ENCODE peak calls at places on chromosomes 11 and 22, in nine cellular contexts. S, Q, J, O, B, C, G, W and A are unnamed samples.

GRCh38 chr22:19767427-19768380 is 7.1 kb downstream of the TBX1 start:
- DNase-seq in J (no peak), Q (no peak), O (no peak), C (no peak), B (no peak), W (no peak), S (no peak), G (no peak), A (no peak)

GRCh38 chr22:32932176-32932575 is 126.0 kb downstream of the SYN3 start:
- DNase-seq in C (no peak), B (no peak), W (no peak), Q (peak), J (no peak), S (peak), O (peak), G (no peak), A (no peak)

GRCh38 chr22:36921309-36922096 is 8.1 kb downstream of the CSF2RB start:
- DNase-seq in G (no peak), O (no peak), Q (no peak), B (no peak), C (no peak), J (no peak), S (no peak), W (no peak), A (no peak)

GRCh38 chr11:79087238-79087956 is 353.4 kb downstream of the TENM4 start:
- DNase-seq in O (peak), C (peak), W (no peak), G (no peak), J (no peak), S (peak), Q (peak), B (no peak), A (no peak)

GRCh38 chr11:1659478-1659877 is 29.9 kb downstream of the KRTAP5-5 start:
- DNase-seq in O (no peak), B (no peak), Q (no peak), C (no peak), G (peak), W (no peak), J (peak), S (no peak), A (no peak)

GRCh38 chr22:50269573-50270301 is 443 bp downstream of the MAPK11 start:
- DNase-seq in W (no peak), J (no peak), B (peak), S (peak), C (no peak), O (peak), Q (peak), G (no peak), A (peak)

GRCh38 chr11:65315204-65315865 is 669 bp downstream of the CDC42EP2 start:
- DNase-seq in J (peak), G (peak), C (no peak), B (peak), Q (peak), O (peak), S (peak), W (peak), A (peak)

GRCh38 chr11:59680287-59681154 is 11.7 kb upstream of the PATL1 start:
- DNase-seq in W (peak), S (peak), B (peak), J (no peak), G (peak), C (no peak), Q (peak), O (peak), A (peak)

GRCh38 chr11:112172362-112172994 is 2.8 kb upstream of the BCO2 start:
- DNase-seq in C (no peak), W (no peak), S (no peak), G (no peak), B (no peak), J (no peak), O (no peak), Q (no peak), A (no peak)

GRCh38 chr11:72569966-72570892 is 104.0 kb downstream of the PDE2A start:
- DNase-seq in G (no peak), S (peak), C (peak), B (no peak), Q (peak), J (no peak), O (peak), W (no peak), A (no peak)

GRCh38 chr11:113296447-113297205 is 17.8 kb upstream of the TTC12 start:
- DNase-seq in J (no peak), G (no peak), C (no peak), S (no peak), Q (no peak), W (no peak), B (no peak), O (no peak), A (no peak)

GRCh38 chr11:70503878-70504240 is 105.5 kb downstream of the CTTN start:
- DNase-seq in S (no peak), W (no peak), Q (no peak), B (no peak), C (no peak), O (peak), G (no peak), J (no peak), A (no peak)

GRCh38 chr11:9150944-9151343 is 59.5 kb upstream of the SCUBE2 start:
- DNase-seq in G (no peak), O (peak), Q (peak), W (no peak), S (peak), C (no peak), B (no peak), J (no peak), A (no peak)

GRCh38 chr11:115170133-115170815 is 333.9 kb downstream of the CADM1 start:
- DNase-seq in J (no peak), B (no peak), G (no peak), O (peak), S (peak), C (no peak), W (peak), Q (peak), A (no peak)

GRCh38 chr11:86672007-86672621 is at the start of gene ME3:
- DNase-seq in Q (peak), G (peak), O (peak), C (no peak), B (peak), S (peak), J (peak), W (peak), A (no peak)

GRCh38 chr11:91230647-91231046 is 994.0 kb upstream of the FAT3 start:
- DNase-seq in O (no peak), S (no peak), Q (no peak), W (no peak), J (no peak), B (no peak), G (no peak), C (no peak), A (no peak)
- H3K4me3 ChIP-seq in O (no peak), S (no peak), Q (no peak), W (no peak), J (no peak), B (no peak), G (no peak), C (no peak), A (no peak)

GRCh38 chr11:133263332-133263731 is 269.0 kb downstream of the OPCML start:
- DNase-seq in W (no peak), O (no peak), G (no peak), S (no peak), C (no peak), Q (no peak), J (no peak), B (no peak), A (no peak)
- H3K4me3 ChIP-seq in W (no peak), O (no peak), G (no peak), S (no peak), C (no peak), Q (no peak), J (no peak), B (no peak), A (no peak)

GRCh38 chr11:76209956-76210885 is 3.9 kb upstream of the WNT11 start:
- DNase-seq in C (peak), B (peak), G (peak), W (peak), O (peak), S (peak), J (no peak), Q (peak), A (peak)
- H3K4me3 ChIP-seq in C (peak), B (peak), G (peak), W (peak), O (peak), S (peak), J (peak), Q (peak), A (peak)

DNA sequence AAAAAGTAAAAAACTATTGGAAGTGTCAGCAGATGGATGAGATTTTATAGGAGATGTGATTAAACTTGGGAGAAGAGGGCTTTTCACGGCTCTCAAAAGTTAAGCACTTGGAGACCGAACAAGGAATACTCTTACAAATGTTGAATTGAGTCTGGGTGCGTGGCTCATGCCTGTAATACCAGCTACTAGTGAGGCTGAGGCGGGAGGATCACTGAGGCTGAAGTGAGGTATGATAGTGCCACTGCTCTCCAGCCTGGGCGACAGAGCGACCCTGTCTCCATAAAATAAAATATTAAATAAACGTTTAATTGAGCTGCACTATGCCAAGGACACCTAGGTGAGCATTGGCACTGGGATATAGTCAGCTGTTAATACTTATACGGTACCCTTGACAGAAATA is 1.9 kb downstream of the CEP57 start:
- DNase-seq in S (no peak), O (no peak), C (no peak), J (no peak), B (no peak), W (no peak), Q (no peak), G (no peak), A (no peak)
- H3K4me3 ChIP-seq in S (no peak), O (no peak), C (no peak), J (no peak), B (no peak), W (no peak), Q (no peak), G (peak), A (peak)

DNA sequence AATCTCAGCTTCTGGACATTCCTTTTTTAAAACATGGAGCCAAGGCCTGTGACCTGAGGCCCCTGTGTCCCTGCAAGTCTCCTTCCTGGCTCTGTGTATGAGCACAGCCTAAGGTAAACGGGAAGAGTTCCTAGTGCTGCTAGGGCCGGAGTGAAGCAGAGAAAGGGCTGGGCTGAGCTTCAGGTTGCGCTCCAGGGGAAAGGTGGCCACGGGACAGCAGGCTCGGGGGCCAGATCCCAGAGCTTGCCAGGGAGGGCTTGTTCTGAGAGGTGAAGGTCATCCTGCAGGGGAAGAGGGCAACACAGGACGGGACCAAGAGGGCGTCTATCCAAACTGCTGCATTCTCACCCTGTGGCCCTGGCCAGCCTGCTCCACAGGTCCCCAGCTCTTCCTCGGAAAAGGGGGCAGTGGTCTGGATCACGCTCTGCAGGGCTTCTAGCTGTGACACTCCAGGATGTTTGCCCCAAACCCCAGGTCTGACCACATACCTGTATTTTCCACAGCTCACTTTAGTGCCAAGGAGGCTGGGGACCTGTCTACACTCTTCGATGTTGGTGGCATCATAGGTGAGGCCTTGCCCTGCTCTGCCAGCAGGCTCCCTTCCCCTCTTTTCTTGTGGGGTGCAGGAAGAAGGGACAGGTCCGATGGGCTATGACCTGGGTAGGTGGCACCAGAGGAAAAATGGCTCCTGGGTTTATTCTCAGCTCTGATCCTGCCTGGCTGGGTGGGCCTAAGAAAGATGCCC is 20.4 kb downstream of the SLC37A2 start:
- DNase-seq in J (no peak), O (no peak), C (no peak), B (peak), W (no peak), S (no peak), G (peak), Q (no peak), A (no peak)
- H3K4me3 ChIP-seq in J (no peak), O (no peak), C (no peak), B (no peak), W (no peak), S (no peak), G (no peak), Q (no peak), A (no peak)

GRCh38 chr22:46763051-46763705 is 728 bp downstream of the TBC1D22A start:
- DNase-seq in O (peak), S (peak), J (peak), W (peak), B (peak), C (no peak), Q (peak), G (no peak), A (peak)

GRCh38 chr22:46767249-46767985 is 5.0 kb downstream of the TBC1D22A start:
- DNase-seq in Q (no peak), B (no peak), W (no peak), O (no peak), C (no peak), J (no peak), G (no peak), S (no peak), A (no peak)

GRCh38 chr22:46766611-46767010 is 4.2 kb downstream of the TBC1D22A start:
- DNase-seq in G (no peak), W (no peak), S (no peak), O (no peak), J (no peak), B (no peak), Q (no peak), C (no peak), A (no peak)

GRCh38 chr22:46764140-46764680 is 1.8 kb downstream of the TBC1D22A start:
- DNase-seq in C (no peak), J (no peak), W (no peak), B (no peak), O (no peak), S (no peak), G (no peak), Q (no peak), A (no peak)

GRCh38 chr22:46764779-46765485 is 2.5 kb downstream of the TBC1D22A start:
- DNase-seq in W (no peak), S (no peak), G (no peak), J (no peak), B (no peak), C (no peak), O (no peak), Q (no peak), A (no peak)
- H3K4me3 ChIP-seq in W (no peak), S (no peak), G (no peak), J (no peak), B (no peak), C (no peak), O (no peak), Q (no peak), A (no peak)

GRCh38 chr11:108970221-108970991 is 305.5 kb downstream of the DDX10 start:
- DNase-seq in S (peak), C (no peak), J (no peak), O (no peak), G (no peak), B (no peak), W (no peak), Q (peak), A (no peak)

GRCh38 chr11:108967571-108967970 is 302.7 kb downstream of the DDX10 start:
- DNase-seq in O (peak), B (no peak), W (no peak), S (no peak), Q (peak), G (no peak), C (no peak), J (no peak), A (no peak)

GRCh38 chr11:108966206-108966605 is 301.3 kb downstream of the DDX10 start:
- DNase-seq in O (no peak), G (no peak), S (no peak), B (no peak), J (no peak), C (no peak), W (no peak), Q (peak), A (no peak)

GRCh38 chr11:108965602-108966001 is 300.7 kb downstream of the DDX10 start:
- DNase-seq in G (no peak), S (peak), C (peak), J (no peak), B (no peak), O (peak), Q (peak), W (no peak), A (no peak)

GRCh38 chr11:108966978-108967377 is 302.1 kb downstream of the DDX10 start:
- DNase-seq in C (no peak), Q (no peak), J (no peak), W (no peak), G (no peak), O (no peak), B (no peak), S (no peak), A (no peak)
- H3K4me3 ChIP-seq in C (no peak), Q (no peak), J (no peak), W (no peak), G (no peak), O (no peak), B (no peak), S (no peak), A (no peak)

GRCh38 chr22:43343262-43343988 is at the start of gene SCUBE1:
- DNase-seq in Q (no peak), B (peak), S (peak), J (no peak), W (peak), O (peak), C (no peak), G (peak), A (peak)

GRCh38 chr22:43341565-43341964 is 1.6 kb downstream of the SCUBE1 start:
- DNase-seq in W (no peak), S (no peak), J (no peak), B (no peak), O (no peak), C (no peak), Q (no peak), G (no peak), A (no peak)

GRCh38 chr22:43345761-43346261 is 2.6 kb upstream of the SCUBE1 start:
- DNase-seq in O (peak), C (no peak), S (no peak), J (no peak), Q (no peak), B (no peak), W (no peak), G (peak), A (no peak)

GRCh38 chr22:43345356-43345755 is 2.2 kb upstream of the SCUBE1 start:
- DNase-seq in W (no peak), Q (no peak), O (no peak), B (no peak), C (no peak), J (no peak), G (no peak), S (no peak), A (no peak)

DNA sequence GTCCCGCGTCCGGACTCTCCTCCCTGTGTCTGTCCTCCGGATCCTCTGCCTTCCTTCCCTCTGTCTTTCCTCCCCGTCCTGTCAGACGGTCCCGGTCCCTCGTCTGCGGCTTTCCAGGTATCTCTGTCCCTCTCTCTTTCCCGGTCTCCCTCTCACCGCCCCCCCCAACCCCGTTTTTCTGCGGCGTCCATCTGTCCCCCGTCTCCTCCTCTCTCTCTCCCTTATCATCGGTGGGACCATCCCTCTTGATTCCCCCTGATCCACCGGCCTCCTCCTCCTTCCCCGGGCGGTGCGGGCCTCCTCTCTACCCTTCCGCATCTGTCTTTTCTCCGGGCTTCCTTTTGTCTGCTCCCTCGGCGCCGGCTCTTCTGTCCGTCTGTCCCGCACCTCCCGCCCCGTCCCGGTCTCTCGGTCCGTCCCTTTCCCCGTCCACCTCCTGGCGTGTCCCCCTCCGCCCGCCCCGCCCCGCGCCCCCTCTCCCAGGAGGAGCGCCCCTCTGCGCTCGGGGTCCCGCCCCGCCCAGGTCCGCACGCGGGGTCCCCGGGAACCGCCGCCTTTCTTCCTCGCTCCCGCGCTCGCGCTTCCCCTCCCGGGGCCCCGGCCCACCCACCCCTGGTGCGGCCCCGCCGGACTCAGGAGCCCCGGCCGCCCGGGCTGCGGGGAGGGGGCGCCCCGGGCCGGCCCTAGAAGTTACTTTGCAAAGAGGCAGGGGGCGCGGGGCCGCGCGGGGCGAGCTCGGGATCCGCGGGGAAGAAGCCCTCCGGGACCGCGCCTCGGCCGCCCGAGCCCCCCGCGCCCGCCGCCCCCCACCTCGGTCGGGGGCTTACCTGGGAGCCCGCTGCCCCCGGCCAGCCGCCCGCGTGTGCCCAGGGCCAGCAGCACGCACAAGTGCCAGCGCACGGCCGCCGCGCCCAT is 568 bp downstream of the SCUBE1 start:
- DNase-seq in O (no peak), S (no peak), G (no peak), Q (no peak), B (no peak), J (no peak), W (no peak), C (no peak), A (no peak)
- H3K4me3 ChIP-seq in O (no peak), S (no peak), G (peak), Q (no peak), B (no peak), J (peak), W (peak), C (no peak), A (no peak)

GRCh38 chr11:17014321-17014773 is at the start of gene PLEKHA7:
- DNase-seq in C (no peak), Q (no peak), B (peak), S (no peak), J (no peak), G (peak), W (no peak), O (no peak), A (peak)
- H3K4me3 ChIP-seq in C (peak), Q (peak), B (peak), S (peak), J (peak), G (peak), W (peak), O (peak), A (peak)